ENCODE peak calls at places on chromosomes 3 and 15, in seven cellular contexts. Q is hepatocyte, Z is neural progenitor cell, K is MM.1S, L is PC-3, O is SK-N-SH, J is HCT116. R is an unnamed sample. For H3K4me1, the result is how much of the 10 kb centered on the place peaks cover.

GRCh38 chr15:71437919-71438318 is 322.6 kb downstream of the THSD4 start:
- DNase-seq in O (no peak), Q (no peak), L (peak), K (no peak), Z (no peak), J (no peak), R (peak)

GRCh38 chr15:52805351-52806283 is 15.5 kb upstream of the ONECUT1 start:
- DNase-seq in O (peak), Q (no peak), Z (peak), K (no peak), L (no peak), J (no peak), R (peak)

GRCh38 chr3:131561511-131561910 is 58.7 kb upstream of the MRPL3 start:
- DNase-seq in K (no peak), Z (peak), L (no peak), Q (no peak), O (no peak), J (no peak), R (peak)

GRCh38 chr3:38579551-38580449 is 69.7 kb downstream of the SCN5A start:
- DNase-seq in J (no peak), O (peak), L (no peak), Z (no peak), Q (no peak), K (no peak), R (no peak)

GRCh38 chr3:124586126-124587052 is 143.9 kb upstream of the UMPS start:
- DNase-seq in Q (peak), Z (peak), O (no peak), K (no peak), L (no peak), J (no peak), R (no peak)

GRCh38 chr3:149199474-149199873 is 22.2 kb downstream of the CP start:
- DNase-seq in Q (no peak), K (no peak), O (no peak), J (no peak), Z (no peak), L (peak), R (no peak)

GRCh38 chr15:78930577-78931388 is 14.1 kb downstream of the CTSH start:
- DNase-seq in Z (no peak), O (peak), K (no peak), J (peak), L (peak), Q (peak), R (peak)

GRCh38 chr3:177337548-177338331 is 140.5 kb upstream of the TBL1XR1 start:
- DNase-seq in Q (no peak), K (no peak), J (no peak), L (peak), O (no peak), Z (no peak), R (peak)

GRCh38 chr15:95025924-95026728 is 794.8 kb downstream of the MCTP2 start:
- DNase-seq in Q (peak), K (peak), O (peak), Z (peak), J (peak), L (peak), R (peak)

GRCh38 chr15:76340802-76341365 is 4.3 kb downstream of the ISL2 start:
- DNase-seq in Q (peak), J (no peak), K (peak), L (no peak), Z (peak), O (no peak), R (peak)

GRCh38 chr15:51266548-51266947 is 71.8 kb downstream of the CYP19A1 start:
- DNase-seq in L (no peak), J (no peak), K (no peak), Q (no peak), O (no peak), Z (peak), R (peak)

GRCh38 chr3:11290743-11291680 is 18.8 kb downstream of the ATG7 start:
- DNase-seq in J (no peak), Z (no peak), L (peak), O (no peak), Q (no peak), K (no peak), R (peak)

GRCh38 chr3:52277972-52278509 is 408 bp downstream of the WDR82 start:
- DNase-seq in Z (peak), J (no peak), L (no peak), K (peak), Q (peak), O (peak), R (peak)

GRCh38 chr3:11379238-11379823 is 107.1 kb downstream of the ATG7 start:
- DNase-seq in L (peak), Z (peak), J (peak), O (peak), K (peak), Q (peak), R (peak)

GRCh38 chr3:61425356-61425755 is 136.0 kb upstream of the PTPRG start:
- DNase-seq in O (no peak), Z (no peak), Q (no peak), L (no peak), J (no peak), K (no peak), R (no peak)

GRCh38 chr15:75225951-75226732 is 24.5 kb downstream of the C15orf39 start:
- DNase-seq in O (no peak), L (no peak), Z (no peak), J (no peak), K (no peak), Q (no peak), R (no peak)

GRCh38 chr3:73808862-73809509 is 184.2 kb upstream of the PDZRN3 start:
- DNase-seq in Z (peak), J (no peak), L (no peak), K (no peak), O (no peak), Q (no peak), R (no peak)

GRCh38 chr3:36124118-36124796 is 256.0 kb upstream of the STAC start:
- DNase-seq in Q (peak), Z (peak), J (peak), K (peak), L (peak), O (peak), R (peak)

GRCh38 chr3:117563063-117563462 is 853.5 kb downstream of the TUSC7 start:
- DNase-seq in Q (peak), J (no peak), O (no peak), L (no peak), K (no peak), Z (no peak), R (no peak)

GRCh38 chr3:70277304-70277703 is 35.1 kb downstream of the MDFIC2 start:
- DNase-seq in Q (peak), O (peak), K (no peak), Z (no peak), J (no peak), L (peak), R (no peak)

GRCh38 chr15:60972301-60972700 is 256.8 kb downstream of the RORA start:
- DNase-seq in K (no peak), O (no peak), L (peak), Q (no peak), Z (no peak), J (no peak), R (peak)

GRCh38 chr3:149224736-149225594 is 3.3 kb upstream of the CP start:
- DNase-seq in Z (no peak), L (peak), Q (peak), J (no peak), K (peak), O (peak), R (peak)

GRCh38 chr15:37792351-37792750 is 142.1 kb upstream of the TMCO5A start:
- DNase-seq in Z (no peak), K (no peak), L (no peak), Q (no peak), J (no peak), O (no peak), R (no peak)

GRCh38 chr3:51559266-51559907 is 20.9 kb downstream of the RAD54L2 start:
- DNase-seq in Z (no peak), Q (peak), L (peak), O (peak), K (no peak), J (no peak), R (peak)

GRCh38 chr3:47421741-47422649 is 41.2 kb downstream of the PTPN23 start:
- DNase-seq in Q (no peak), O (peak), Z (no peak), J (no peak), L (peak), K (no peak), R (peak)

GRCh38 chr3:48980295-48980694 is 9.7 kb upstream of the P4HTM start:
- DNase-seq in Q (no peak), O (no peak), K (no peak), J (no peak), Z (no peak), L (no peak), R (no peak)

GRCh38 chr3:134471521-134472193 is 14.1 kb downstream of the ANAPC13 start:
- DNase-seq in L (peak), Z (no peak), Q (no peak), O (no peak), K (no peak), J (no peak), R (peak)

GRCh38 chr15:82105458-82106205 is 59.8 kb upstream of the MEX3B start:
- DNase-seq in Q (peak), K (no peak), J (no peak), Z (no peak), O (no peak), L (peak), R (peak)

GRCh38 chr3:45048244-45048643 is 22.1 kb downstream of the CLEC3B start:
- DNase-seq in L (no peak), Q (no peak), K (no peak), O (no peak), Z (no peak), J (no peak), R (peak)

GRCh38 chr15:40055576-40056293 is 16.8 kb upstream of the SRP14 start:
- DNase-seq in Z (no peak), Q (no peak), J (no peak), O (peak), K (no peak), L (no peak), R (no peak)
- TF ChIP-seq EZH2phosphoT487 in Z (no peak), Q (no peak), J (no peak), O (no peak), K (no peak), L (no peak), R (no peak)

DNA sequence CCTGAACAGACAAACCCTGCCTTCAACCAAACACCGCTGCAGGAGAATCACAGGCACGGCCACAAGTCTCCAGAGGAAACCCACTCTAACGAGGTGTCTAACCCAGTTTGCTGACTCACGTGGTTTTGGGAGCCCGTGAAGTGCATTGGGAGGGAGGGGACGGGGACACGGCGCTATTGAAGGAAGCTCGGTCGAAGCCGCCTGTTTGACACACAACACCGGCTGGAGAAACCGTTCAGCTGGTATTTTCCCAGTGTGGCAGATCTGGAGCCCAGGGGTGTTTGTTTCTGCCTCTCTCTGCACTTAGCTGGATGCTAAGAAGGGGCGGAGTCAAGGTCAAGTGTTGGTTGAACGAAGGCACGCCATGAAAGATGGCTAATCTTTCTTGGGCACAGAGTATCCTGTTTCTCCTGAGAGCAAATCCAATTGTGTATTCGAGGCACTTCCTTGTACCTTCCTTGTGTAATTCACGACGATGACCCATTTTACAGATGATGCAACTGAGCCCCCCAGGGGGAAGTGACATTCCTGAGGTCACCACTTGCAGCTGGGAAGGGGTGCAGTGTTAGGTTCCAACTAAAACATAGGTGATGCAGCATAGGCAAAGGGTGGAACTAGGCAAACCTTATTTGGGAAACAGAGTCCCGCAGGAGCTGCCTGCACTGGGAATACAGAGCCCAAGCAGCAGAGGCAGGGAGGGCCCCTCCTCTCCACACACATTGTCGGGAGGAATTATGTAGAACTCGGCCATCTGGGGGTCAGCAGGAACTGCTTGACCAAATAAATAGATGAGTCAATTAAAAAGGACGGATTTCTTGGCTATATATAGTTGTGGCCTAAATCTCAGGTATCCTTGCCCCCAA is 22.5 kb downstream of the SLC6A6 start:
- DNase-seq in Q (no peak), Z (no peak), O (no peak), L (peak), K (no peak), J (no peak), R (no peak)
- H3K4me1 ChIP-seq in Q (under half), Z (under half), O (under half), L (under half), K (under half), J (under half), R (under half)

DNA sequence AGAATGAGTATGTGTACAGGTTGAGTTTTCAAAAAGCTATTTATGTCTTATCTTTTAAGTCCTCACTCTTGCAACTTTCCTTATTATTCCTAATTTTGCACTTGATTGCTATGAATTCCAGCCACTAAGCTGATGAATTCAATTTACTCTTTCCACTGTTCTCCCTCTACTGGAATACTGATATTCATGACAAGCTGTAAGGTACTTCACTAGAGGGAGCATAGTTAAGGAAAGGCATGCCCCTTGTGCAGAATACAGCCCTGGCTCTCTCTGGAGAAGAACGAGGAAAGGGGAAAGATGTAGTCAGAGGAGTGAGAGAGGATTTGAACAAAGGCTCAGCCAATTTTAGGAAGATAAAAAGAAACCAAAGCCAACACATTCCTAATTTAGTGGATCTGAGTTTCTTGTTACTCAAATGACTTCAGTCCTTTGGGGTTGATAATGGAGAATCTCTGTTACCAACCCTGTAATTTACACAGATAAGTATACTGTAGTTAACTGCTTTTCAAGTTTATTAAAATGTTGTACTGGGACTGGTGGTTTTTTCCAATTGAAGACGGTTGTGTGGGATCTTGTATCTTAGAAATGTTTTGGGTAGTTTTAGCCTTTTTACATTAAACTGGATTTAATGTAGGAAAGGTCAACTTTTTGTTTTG is 4.0 kb downstream of the SCAANT1 start:
- DNase-seq in K (no peak), J (no peak), O (peak), Z (peak), L (no peak), Q (no peak), R (peak)
- TF ChIP-seq EZH2phosphoT487 in K (no peak), J (no peak), O (no peak), Z (no peak), L (no peak), Q (no peak), R (no peak)

GRCh38 chr15:55740479-55740878 is 2.5 kb downstream of the PRTG start:
- DNase-seq in J (no peak), Z (no peak), K (no peak), L (no peak), O (no peak), Q (no peak), R (no peak)

GRCh38 chr15:55739641-55740040 is 3.3 kb downstream of the PRTG start:
- DNase-seq in K (no peak), Z (peak), O (no peak), J (no peak), L (no peak), Q (no peak), R (no peak)

GRCh38 chr15:55734641-55735040 is 8.3 kb downstream of the PRTG start:
- DNase-seq in L (no peak), K (no peak), O (no peak), J (no peak), Q (no peak), Z (peak), R (no peak)

GRCh38 chr15:55738715-55739114 is 4.2 kb downstream of the PRTG start:
- DNase-seq in L (no peak), Q (no peak), Z (no peak), J (no peak), O (no peak), K (no peak), R (no peak)

GRCh38 chr15:55737373-55737772 is 5.6 kb downstream of the PRTG start:
- DNase-seq in L (no peak), K (no peak), Q (peak), J (no peak), Z (peak), O (peak), R (no peak)
- H3K4me1 ChIP-seq in L (under half), K (under half), Q (under half), J (under half), Z (half or more), O (under half), R (under half)

GRCh38 chr3:150531775-150532174 is 14.5 kb downstream of the SERP1 start:
- DNase-seq in Z (no peak), O (no peak), J (no peak), K (no peak), L (no peak), Q (no peak), R (no peak)

GRCh38 chr3:150523538-150523937 is 22.8 kb downstream of the SERP1 start:
- DNase-seq in L (no peak), K (no peak), J (no peak), O (no peak), Q (no peak), Z (no peak), R (no peak)

GRCh38 chr3:150528359-150528797 is 17.9 kb downstream of the SERP1 start:
- DNase-seq in Z (no peak), J (no peak), O (peak), L (peak), Q (no peak), K (peak), R (peak)
- TF ChIP-seq EZH2phosphoT487 in Z (no peak), J (no peak), O (no peak), L (no peak), Q (no peak), K (no peak), R (no peak)

GRCh38 chr3:58052373-58053273 is 44.4 kb downstream of the FLNB start:
- DNase-seq in Q (peak), O (no peak), Z (no peak), K (no peak), J (peak), L (peak), R (peak)
- H3K4me1 ChIP-seq in Q (half or more), O (under half), Z (under half), K (under half), J (half or more), L (half or more), R (half or more)

GRCh38 chr3:157669403-157669802 is 166.2 kb upstream of the VEPH1 start:
- DNase-seq in L (peak), Z (no peak), J (no peak), K (no peak), Q (no peak), O (no peak), R (no peak)
- TF ChIP-seq EZH2phosphoT487 in L (no peak), Z (no peak), J (no peak), K (no peak), Q (no peak), O (no peak), R (no peak)

DNA sequence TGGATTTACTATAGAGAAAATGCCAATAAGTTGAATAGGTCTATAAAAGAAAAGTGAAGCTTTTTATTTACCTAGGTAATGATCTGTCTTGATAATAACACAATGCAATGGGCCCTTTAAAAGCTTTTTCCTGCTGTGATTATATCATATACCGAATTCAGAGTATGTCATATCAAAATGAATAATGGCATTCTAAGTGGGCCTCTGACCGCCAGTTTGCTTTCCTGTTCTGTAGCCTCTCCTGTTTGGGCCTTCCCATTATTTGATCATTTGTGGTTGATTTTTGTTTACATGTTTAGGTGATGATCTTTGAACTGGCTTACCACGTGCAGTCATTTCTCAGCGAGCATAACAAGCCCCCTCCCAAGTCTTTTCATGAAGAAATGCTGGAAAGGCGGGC is 14.9 kb downstream of the EIF2AK4 start:
- DNase-seq in K (no peak), O (no peak), L (no peak), J (no peak), Z (no peak), Q (no peak), R (no peak)
- H3K4me1 ChIP-seq in K (under half), O (under half), L (under half), J (under half), Z (under half), Q (under half), R (under half)

DNA sequence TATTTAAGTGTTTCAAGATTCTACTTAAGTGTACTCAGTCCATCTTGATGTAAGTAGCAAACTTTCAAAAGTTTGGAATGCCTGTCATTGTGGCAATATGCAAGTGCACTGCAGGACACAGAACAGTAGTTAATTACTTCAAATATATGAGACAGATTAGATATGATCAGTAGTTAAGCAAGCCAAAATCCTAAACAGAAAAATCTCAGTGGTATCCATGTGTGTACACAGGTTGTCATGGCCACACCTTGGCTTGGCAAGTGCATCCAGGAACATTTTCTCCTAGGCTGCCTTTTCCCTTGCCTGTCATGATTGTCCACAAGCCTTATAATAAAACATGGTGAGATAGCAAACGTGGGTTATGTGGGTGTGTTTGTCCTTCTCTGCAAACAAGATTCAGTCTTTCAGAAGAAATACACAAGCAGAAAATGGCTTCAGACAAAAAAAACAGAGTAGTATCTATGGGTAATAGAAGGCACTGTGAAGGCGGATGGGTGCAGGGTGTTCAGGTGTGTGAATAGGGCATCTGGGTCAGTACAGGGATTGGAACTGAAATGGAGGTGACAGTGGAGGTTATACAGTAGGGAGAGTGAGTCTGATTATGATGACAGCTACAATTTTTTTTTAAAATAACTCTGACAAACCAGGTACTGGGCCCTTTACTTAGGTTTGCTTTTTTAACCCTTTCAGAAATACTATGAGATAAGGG is 229.0 kb upstream of the LRIG1 start:
- DNase-seq in J (no peak), Z (no peak), K (no peak), L (no peak), Q (no peak), O (no peak), R (no peak)
- TF ChIP-seq EZH2phosphoT487 in J (no peak), Z (no peak), K (no peak), L (no peak), Q (no peak), O (no peak), R (no peak)

R was measured in GM23248.